ENCODE peak calls at places on chromosome 21, in ten cellular contexts. One of them, this sample, is unnamed.

GRCh38 chr21:35780983-35781382 is 279.3 kb downstream of the SETD4 start:
- DNase-seq in DND-41: no peak
- DNase-seq in endodermal cell: no peak
- DNase-seq in PC-3: no peak
- DNase-seq in colonic mucosa: no peak
- DNase-seq in GM23248: no peak
- DNase-seq in H1: no peak
- DNase-seq in H9: no peak
- DNase-seq in fibroblast of lung: no peak
- DNase-seq in IMR-90: no peak
- DNase-seq in this sample: no peak

GRCh38 chr21:46429754-46430681 is 28.7 kb upstream of the DIP2A start:
- DNase-seq in H1: no peak
- DNase-seq in colonic mucosa: no peak
- DNase-seq in H9: no peak
- DNase-seq in endodermal cell: peak
- DNase-seq in fibroblast of lung: no peak
- DNase-seq in GM23248: no peak
- DNase-seq in PC-3: no peak
- DNase-seq in IMR-90: no peak
- DNase-seq in DND-41: no peak
- DNase-seq in this sample: no peak

GRCh38 chr21:45874716-45875415 is 106.7 kb upstream of the COL6A1 start:
- DNase-seq in fibroblast of lung: peak
- DNase-seq in H9: no peak
- DNase-seq in PC-3: peak
- DNase-seq in H1: no peak
- DNase-seq in endodermal cell: no peak
- DNase-seq in GM23248: peak
- DNase-seq in colonic mucosa: peak
- DNase-seq in IMR-90: peak
- DNase-seq in DND-41: no peak
- DNase-seq in this sample: no peak

GRCh38 chr21:35768187-35768586 is 292.1 kb downstream of the SETD4 start:
- DNase-seq in DND-41: no peak
- DNase-seq in fibroblast of lung: no peak
- DNase-seq in GM23248: no peak
- DNase-seq in IMR-90: no peak
- DNase-seq in colonic mucosa: no peak
- DNase-seq in H9: no peak
- DNase-seq in PC-3: no peak
- DNase-seq in endodermal cell: no peak
- DNase-seq in H1: no peak
- DNase-seq in this sample: no peak

GRCh38 chr21:36005879-36006400 is 54.4 kb downstream of the SETD4 start:
- DNase-seq in GM23248: no peak
- DNase-seq in colonic mucosa: no peak
- DNase-seq in IMR-90: no peak
- DNase-seq in DND-41: no peak
- DNase-seq in H1: no peak
- DNase-seq in fibroblast of lung: no peak
- DNase-seq in PC-3: no peak
- DNase-seq in endodermal cell: no peak
- DNase-seq in H9: no peak
- DNase-seq in this sample: no peak

GRCh38 chr21:35643176-35643575 is 417.1 kb downstream of the SETD4 start:
- DNase-seq in H9: no peak
- DNase-seq in fibroblast of lung: peak
- DNase-seq in H1: no peak
- DNase-seq in IMR-90: peak
- DNase-seq in PC-3: peak
- DNase-seq in colonic mucosa: no peak
- DNase-seq in endodermal cell: no peak
- DNase-seq in DND-41: no peak
- DNase-seq in GM23248: no peak
- DNase-seq in this sample: no peak

GRCh38 chr21:45030637-45031218 is 43.7 kb upstream of the ADARB1 start:
- DNase-seq in H1: no peak
- DNase-seq in H9: peak
- DNase-seq in fibroblast of lung: peak
- DNase-seq in PC-3: no peak
- DNase-seq in DND-41: no peak
- DNase-seq in IMR-90: no peak
- DNase-seq in GM23248: peak
- DNase-seq in endodermal cell: peak
- DNase-seq in colonic mucosa: no peak
- DNase-seq in this sample: no peak

GRCh38 chr21:36436829-36437744 is 42.8 kb downstream of the CLDN14 start:
- DNase-seq in PC-3: no peak
- DNase-seq in H9: no peak
- DNase-seq in H1: no peak
- DNase-seq in DND-41: no peak
- DNase-seq in endodermal cell: no peak
- DNase-seq in GM23248: peak
- DNase-seq in fibroblast of lung: no peak
- DNase-seq in colonic mucosa: no peak
- DNase-seq in IMR-90: no peak
- DNase-seq in this sample: no peak

GRCh38 chr21:40759061-40759460 is 87.9 kb downstream of the DSCAM start:
- DNase-seq in GM23248: no peak
- DNase-seq in endodermal cell: no peak
- DNase-seq in DND-41: no peak
- DNase-seq in PC-3: no peak
- DNase-seq in IMR-90: no peak
- DNase-seq in H1: no peak
- DNase-seq in colonic mucosa: no peak
- DNase-seq in fibroblast of lung: no peak
- DNase-seq in H9: no peak
- DNase-seq in this sample: no peak

GRCh38 chr21:36419996-36420395 is 34.8 kb downstream of the CHAF1B start:
- DNase-seq in IMR-90: peak
- DNase-seq in colonic mucosa: peak
- DNase-seq in DND-41: peak
- DNase-seq in PC-3: peak
- DNase-seq in GM23248: peak
- DNase-seq in H1: peak
- DNase-seq in endodermal cell: peak
- DNase-seq in H9: peak
- DNase-seq in fibroblast of lung: peak
- DNase-seq in this sample: peak

GRCh38 chr21:17370263-17370662 is 142.6 kb upstream of the CXADR start:
- DNase-seq in DND-41: no peak
- DNase-seq in PC-3: peak
- DNase-seq in H9: no peak
- DNase-seq in colonic mucosa: no peak
- DNase-seq in H1: no peak
- DNase-seq in endodermal cell: peak
- DNase-seq in GM23248: no peak
- DNase-seq in IMR-90: no peak
- DNase-seq in fibroblast of lung: no peak
- DNase-seq in this sample: no peak

GRCh38 chr21:24045775-24046215 is 1561.5 kb downstream of the MRPL39 start:
- DNase-seq in GM23248: peak
- DNase-seq in H1: no peak
- DNase-seq in PC-3: peak
- DNase-seq in H9: no peak
- DNase-seq in IMR-90: peak
- DNase-seq in DND-41: peak
- DNase-seq in colonic mucosa: peak
- DNase-seq in endodermal cell: peak
- DNase-seq in fibroblast of lung: peak
- DNase-seq in this sample: no peak
- H3K9ac ChIP-seq in GM23248: no peak
- H3K9ac ChIP-seq in H1: no peak
- H3K9ac ChIP-seq in PC-3: no peak
- H3K9ac ChIP-seq in H9: no peak
- H3K9ac ChIP-seq in IMR-90: no peak
- H3K9ac ChIP-seq in DND-41: no peak
- H3K9ac ChIP-seq in colonic mucosa: no peak
- H3K9ac ChIP-seq in endodermal cell: no peak
- H3K9ac ChIP-seq in fibroblast of lung: no peak
- H3K9ac ChIP-seq in this sample: no peak

DNA sequence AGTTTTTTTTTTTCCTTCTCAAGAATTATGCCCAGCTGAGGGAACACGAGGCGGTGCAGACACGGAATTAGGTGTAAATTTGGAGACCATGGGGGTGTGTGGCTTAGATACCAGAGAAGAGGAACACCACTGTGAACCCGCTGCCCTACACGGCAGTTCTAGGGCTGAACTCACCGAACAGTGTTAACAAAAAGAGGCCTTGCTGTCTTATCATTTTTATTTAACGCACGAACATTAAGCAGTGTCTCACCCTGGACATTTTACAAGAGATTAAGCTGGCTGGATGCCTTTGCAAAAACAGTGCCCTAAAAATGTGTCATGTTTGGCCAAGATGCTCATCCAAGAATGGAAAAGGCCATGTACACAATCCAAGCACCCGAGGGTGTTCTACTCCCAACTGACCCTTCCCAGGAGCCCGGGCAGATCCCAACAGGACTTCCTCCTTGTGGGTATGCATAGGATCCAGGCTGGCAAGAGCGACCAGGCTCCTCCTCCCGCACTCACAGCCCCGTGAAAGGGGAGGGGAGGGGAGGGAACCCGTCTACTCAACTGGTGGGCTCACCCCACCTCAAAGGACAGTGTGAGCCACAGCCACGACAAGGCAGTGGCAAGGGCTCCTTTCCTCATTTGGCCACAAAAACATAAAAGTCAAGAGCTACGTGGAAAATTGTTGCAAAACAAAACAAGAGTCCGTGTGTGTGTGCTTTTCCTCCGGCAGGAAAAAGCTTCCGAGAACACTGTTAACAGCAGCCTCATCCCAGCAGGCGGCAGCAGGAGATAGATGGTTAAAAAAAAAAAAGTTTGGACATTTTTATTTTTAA is 20.3 kb downstream of the C2CD2 start:
- DNase-seq in PC-3: peak
- DNase-seq in H9: no peak
- DNase-seq in colonic mucosa: no peak
- DNase-seq in DND-41: no peak
- DNase-seq in GM23248: peak
- DNase-seq in H1: no peak
- DNase-seq in fibroblast of lung: peak
- DNase-seq in IMR-90: peak
- DNase-seq in endodermal cell: no peak
- DNase-seq in this sample: no peak
- H3K9ac ChIP-seq in PC-3: peak
- H3K9ac ChIP-seq in H9: no peak
- H3K9ac ChIP-seq in colonic mucosa: no peak
- H3K9ac ChIP-seq in DND-41: no peak
- H3K9ac ChIP-seq in GM23248: peak
- H3K9ac ChIP-seq in H1: no peak
- H3K9ac ChIP-seq in fibroblast of lung: peak
- H3K9ac ChIP-seq in IMR-90: peak
- H3K9ac ChIP-seq in endodermal cell: no peak
- H3K9ac ChIP-seq in this sample: no peak

GRCh38 chr21:33896691-33897090 is 18.9 kb downstream of the ATP5PO start:
- DNase-seq in endodermal cell: no peak
- DNase-seq in colonic mucosa: no peak
- DNase-seq in H9: no peak
- DNase-seq in H1: no peak
- DNase-seq in IMR-90: no peak
- DNase-seq in GM23248: no peak
- DNase-seq in fibroblast of lung: no peak
- DNase-seq in PC-3: peak
- DNase-seq in DND-41: no peak
- DNase-seq in this sample: no peak

GRCh38 chr21:33894736-33895288 is 20.8 kb downstream of the ATP5PO start:
- DNase-seq in H9: peak
- DNase-seq in fibroblast of lung: peak
- DNase-seq in GM23248: peak
- DNase-seq in endodermal cell: peak
- DNase-seq in IMR-90: peak
- DNase-seq in H1: peak
- DNase-seq in DND-41: peak
- DNase-seq in PC-3: peak
- DNase-seq in colonic mucosa: peak
- DNase-seq in this sample: peak

GRCh38 chr21:33895356-33895755 is 20.2 kb downstream of the ATP5PO start:
- DNase-seq in IMR-90: no peak
- DNase-seq in H9: no peak
- DNase-seq in PC-3: no peak
- DNase-seq in colonic mucosa: no peak
- DNase-seq in GM23248: no peak
- DNase-seq in DND-41: no peak
- DNase-seq in endodermal cell: no peak
- DNase-seq in fibroblast of lung: no peak
- DNase-seq in H1: no peak
- DNase-seq in this sample: no peak

GRCh38 chr21:33892853-33893252 is 22.8 kb downstream of the ATP5PO start:
- DNase-seq in fibroblast of lung: no peak
- DNase-seq in IMR-90: no peak
- DNase-seq in PC-3: no peak
- DNase-seq in endodermal cell: peak
- DNase-seq in GM23248: no peak
- DNase-seq in DND-41: no peak
- DNase-seq in colonic mucosa: no peak
- DNase-seq in H1: peak
- DNase-seq in H9: peak
- DNase-seq in this sample: no peak

DNA sequence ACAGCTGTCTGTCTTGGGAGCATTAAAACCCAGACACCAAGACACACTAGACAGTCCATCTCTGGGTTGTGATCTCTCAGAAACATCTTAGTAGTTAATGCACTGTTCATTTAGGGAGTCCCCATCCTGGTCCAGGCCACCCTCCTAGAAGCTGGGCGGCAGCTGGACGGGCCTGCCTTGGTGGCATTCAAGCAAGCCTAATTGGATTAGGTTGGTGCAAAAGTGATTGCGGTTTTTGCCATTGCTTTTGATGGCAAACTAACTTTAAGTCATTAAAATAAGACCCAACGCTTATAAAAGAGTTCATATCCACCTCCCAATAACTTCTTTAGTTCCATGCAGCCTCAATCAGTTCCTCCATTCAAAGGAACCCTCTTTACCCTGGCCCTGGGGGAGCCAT is 21.7 kb downstream of the ATP5PO start:
- DNase-seq in endodermal cell: no peak
- DNase-seq in DND-41: no peak
- DNase-seq in fibroblast of lung: no peak
- DNase-seq in H1: no peak
- DNase-seq in IMR-90: no peak
- DNase-seq in PC-3: no peak
- DNase-seq in GM23248: no peak
- DNase-seq in colonic mucosa: no peak
- DNase-seq in H9: no peak
- DNase-seq in this sample: no peak
- H3K9ac ChIP-seq in endodermal cell: no peak
- H3K9ac ChIP-seq in DND-41: no peak
- H3K9ac ChIP-seq in fibroblast of lung: no peak
- H3K9ac ChIP-seq in H1: no peak
- H3K9ac ChIP-seq in IMR-90: no peak
- H3K9ac ChIP-seq in PC-3: no peak
- H3K9ac ChIP-seq in GM23248: no peak
- H3K9ac ChIP-seq in colonic mucosa: no peak
- H3K9ac ChIP-seq in H9: no peak
- H3K9ac ChIP-seq in this sample: peak

DNA sequence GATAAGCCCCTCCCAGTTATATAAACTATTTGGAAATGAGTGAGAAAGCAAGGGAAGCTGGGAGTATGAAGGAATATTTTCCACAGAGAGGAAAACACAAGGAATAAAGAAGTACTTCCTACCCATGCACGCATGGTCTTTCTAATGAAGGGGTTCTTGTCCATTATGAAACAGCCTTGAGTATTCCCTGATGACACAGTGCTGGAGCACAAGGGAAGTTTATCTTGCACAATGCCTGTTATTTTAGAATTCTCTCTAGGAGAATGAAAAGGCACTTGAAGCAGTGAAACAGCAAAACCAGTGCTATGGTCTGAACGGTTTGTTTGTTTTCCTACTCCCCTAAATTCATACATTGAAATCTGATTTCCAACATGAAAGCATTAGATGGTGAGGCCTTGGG is 38.6 kb upstream of the ADAMTS1 start:
- DNase-seq in IMR-90: peak
- DNase-seq in DND-41: no peak
- DNase-seq in H1: no peak
- DNase-seq in colonic mucosa: no peak
- DNase-seq in H9: no peak
- DNase-seq in fibroblast of lung: peak
- DNase-seq in PC-3: no peak
- DNase-seq in endodermal cell: no peak
- DNase-seq in GM23248: peak
- DNase-seq in this sample: no peak
- H3K9ac ChIP-seq in IMR-90: no peak
- H3K9ac ChIP-seq in DND-41: no peak
- H3K9ac ChIP-seq in H1: no peak
- H3K9ac ChIP-seq in colonic mucosa: no peak
- H3K9ac ChIP-seq in H9: no peak
- H3K9ac ChIP-seq in fibroblast of lung: no peak
- H3K9ac ChIP-seq in PC-3: no peak
- H3K9ac ChIP-seq in endodermal cell: no peak
- H3K9ac ChIP-seq in GM23248: no peak
- H3K9ac ChIP-seq in this sample: no peak